ENCODE peak calls at places on chromosomes 4 and X, in four cellular contexts. One of them, this sample, is unnamed.
A peak's percentile ranks its signal among the peaks of the same experiment; 100 is the strongest.

GRCh38 chrX:48864210-48864609 is 28.8 kb upstream of the PCSK1N start:
- DNase-seq in tibial artery: no peak
- DNase-seq in ovary: no peak
- DNase-seq in NT2/D1: no peak
- DNase-seq in this sample: no peak

GRCh38 chrX:8042304-8042703 is 115.1 kb upstream of the PNPLA4 start:
- DNase-seq in tibial artery: no peak
- DNase-seq in ovary: no peak
- DNase-seq in NT2/D1: no peak
- DNase-seq in this sample: no peak

GRCh38 chrX:97850911-97851310 is 967.2 kb downstream of the RPA4 start:
- DNase-seq in tibial artery: no peak
- DNase-seq in ovary: no peak
- DNase-seq in NT2/D1: no peak
- DNase-seq in this sample: no peak

GRCh38 chrX:55451125-55451524 is 802 bp upstream of the MAGEH1 start:
- DNase-seq in tibial artery: no peak
- DNase-seq in ovary: no peak
- DNase-seq in NT2/D1: no peak
- DNase-seq in this sample: no peak

GRCh38 chr4:94728056-94728766 is 29.5 kb upstream of the BMPR1B start:
- DNase-seq in tibial artery: no peak
- DNase-seq in ovary: no peak
- DNase-seq in NT2/D1: no peak
- DNase-seq in this sample: no peak

GRCh38 chrX:7109838-7110793 is 37.4 kb upstream of the STS start:
- DNase-seq in tibial artery: no peak
- DNase-seq in ovary: no peak
- DNase-seq in NT2/D1: no peak
- DNase-seq in this sample: no peak

GRCh38 chr4:150579591-150580234 is 2.2 kb upstream of the MAB21L2 start:
- DNase-seq in tibial artery: peak; percentile 70
- DNase-seq in ovary: no peak
- DNase-seq in NT2/D1: no peak
- DNase-seq in this sample: peak; percentile 42

GRCh38 chrX:20507901-20508620 is 241.4 kb upstream of the RPS6KA3 start:
- DNase-seq in tibial artery: no peak
- DNase-seq in ovary: no peak
- DNase-seq in NT2/D1: no peak
- DNase-seq in this sample: no peak

GRCh38 chr4:184369871-184370270 is 104.5 kb downstream of the IRF2 start:
- DNase-seq in tibial artery: no peak
- DNase-seq in ovary: no peak
- DNase-seq in NT2/D1: no peak
- DNase-seq in this sample: no peak

GRCh38 chrX:153366878-153367538 is 33.1 kb downstream of the ZNF275 start:
- DNase-seq in tibial artery: no peak
- DNase-seq in ovary: no peak
- DNase-seq in NT2/D1: no peak
- DNase-seq in this sample: no peak

GRCh38 chr4:120056249-120056648 is 10.4 kb downstream of the MAD2L1 start:
- DNase-seq in tibial artery: no peak
- DNase-seq in ovary: no peak
- DNase-seq in NT2/D1: no peak
- DNase-seq in this sample: no peak

GRCh38 chrX:10897768-10898167 is 213.4 kb upstream of the HCCS start:
- DNase-seq in tibial artery: no peak
- DNase-seq in ovary: no peak
- DNase-seq in NT2/D1: no peak
- DNase-seq in this sample: no peak

GRCh38 chrX:67353651-67354370 is 190.0 kb upstream of the AR start:
- DNase-seq in tibial artery: no peak
- DNase-seq in ovary: no peak
- DNase-seq in NT2/D1: no peak
- DNase-seq in this sample: no peak

GRCh38 chrX:153688900-153689590 is 1.3 kb downstream of the SLC6A8 start:
- DNase-seq in tibial artery: peak; percentile 89
- DNase-seq in ovary: peak; percentile 36
- DNase-seq in NT2/D1: no peak
- DNase-seq in this sample: no peak

GRCh38 chrX:31832263-31832662 is 760.4 kb upstream of the FTHL17 start:
- DNase-seq in tibial artery: no peak
- DNase-seq in ovary: no peak
- DNase-seq in NT2/D1: no peak
- DNase-seq in this sample: no peak

GRCh38 chr4:23993373-23993772 is 103.5 kb upstream of the PPARGC1A start:
- DNase-seq in tibial artery: no peak
- DNase-seq in ovary: no peak
- DNase-seq in NT2/D1: no peak
- DNase-seq in this sample: no peak

GRCh38 chr4:83328486-83328885 is 6.2 kb downstream of the HPSE start:
- DNase-seq in tibial artery: no peak
- DNase-seq in ovary: no peak
- DNase-seq in NT2/D1: no peak
- DNase-seq in this sample: no peak

GRCh38 chr4:175833574-175834350 is 21.7 kb upstream of the GPM6A start:
- DNase-seq in tibial artery: no peak
- DNase-seq in ovary: no peak
- DNase-seq in NT2/D1: no peak
- DNase-seq in this sample: no peak

GRCh38 chrX:105502336-105502735 is 281.8 kb upstream of the TEX13A start:
- DNase-seq in tibial artery: no peak
- DNase-seq in ovary: no peak
- DNase-seq in NT2/D1: no peak
- DNase-seq in this sample: no peak

GRCh38 chr4:48178931-48179330 is 44.9 kb upstream of the TXK start:
- DNase-seq in tibial artery: no peak
- DNase-seq in ovary: no peak
- DNase-seq in NT2/D1: no peak
- DNase-seq in this sample: no peak

GRCh38 chr4:15040916-15041463 is 38.7 kb downstream of the CPEB2 start:
- DNase-seq in tibial artery: no peak
- DNase-seq in ovary: no peak
- DNase-seq in NT2/D1: no peak
- DNase-seq in this sample: no peak

GRCh38 chr4:89800527-89801103 is 36.3 kb downstream of the SNCA start:
- DNase-seq in tibial artery: no peak
- DNase-seq in ovary: no peak
- DNase-seq in NT2/D1: no peak
- DNase-seq in this sample: no peak

DNA sequence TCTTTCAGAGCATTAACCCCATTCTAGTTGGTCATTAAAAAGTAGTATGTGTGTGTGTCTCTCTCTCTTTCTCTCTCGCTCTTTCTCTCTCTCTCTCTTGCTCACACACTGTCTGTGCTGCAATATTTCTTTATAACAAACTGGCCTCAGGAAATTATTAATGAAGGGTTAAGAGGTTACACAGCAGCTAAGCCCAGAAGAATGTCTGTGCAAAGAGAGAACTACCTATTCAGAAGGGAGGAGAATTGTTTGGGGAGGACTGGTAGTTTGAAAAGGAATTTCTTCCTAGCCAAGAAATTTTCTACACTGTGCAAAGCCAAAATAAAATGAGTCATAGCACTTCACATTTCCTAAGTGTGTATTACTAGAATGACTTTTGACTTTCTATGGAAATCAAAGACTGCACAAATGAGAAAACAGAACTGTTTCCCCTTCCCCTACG is 22.2 kb downstream of the PDGFC start:
- DNase-seq in tibial artery: no peak
- DNase-seq in ovary: no peak
- DNase-seq in NT2/D1: no peak
- DNase-seq in this sample: no peak
- H3K4me1 ChIP-seq in tibial artery: peaks cover 64% of the 10 kb centered on the region
- H3K4me1 ChIP-seq in ovary: peaks cover 10% of the 10 kb centered on the region
- H3K4me1 ChIP-seq in NT2/D1: no peaks in the 10 kb centered on the region
- H3K4me1 ChIP-seq in this sample: peaks cover 6% of the 10 kb centered on the region

GRCh38 chr4:138249132-138249531 is 7.0 kb upstream of the SLC7A11 start:
- DNase-seq in tibial artery: no peak
- DNase-seq in ovary: no peak
- DNase-seq in NT2/D1: no peak
- DNase-seq in this sample: no peak
- H3K4me1 ChIP-seq in tibial artery: no peaks in the 10 kb centered on the region
- H3K4me1 ChIP-seq in ovary: no peaks in the 10 kb centered on the region
- H3K4me1 ChIP-seq in NT2/D1: no peaks in the 10 kb centered on the region
- H3K4me1 ChIP-seq in this sample: no peaks in the 10 kb centered on the region

GRCh38 chrX:41923925-41924693 is 755 bp upstream of the CASK start:
- DNase-seq in tibial artery: peak; percentile 54
- DNase-seq in ovary: no peak
- DNase-seq in NT2/D1: no peak
- DNase-seq in this sample: no peak

GRCh38 chrX:41922125-41922521 is 1.2 kb downstream of the CASK start:
- DNase-seq in tibial artery: no peak
- DNase-seq in ovary: peak; percentile 10
- DNase-seq in NT2/D1: no peak
- DNase-seq in this sample: no peak

GRCh38 chrX:41923257-41923924 is at the start of gene CASK:
- DNase-seq in tibial artery: peak; percentile 96
- DNase-seq in ovary: peak; percentile 90
- DNase-seq in NT2/D1: peak; percentile 86
- DNase-seq in this sample: peak; percentile 95

GRCh38 chrX:41921492-41922124 is 1.7 kb downstream of the CASK start:
- DNase-seq in tibial artery: no peak
- DNase-seq in ovary: no peak
- DNase-seq in NT2/D1: no peak
- DNase-seq in this sample: no peak

DNA sequence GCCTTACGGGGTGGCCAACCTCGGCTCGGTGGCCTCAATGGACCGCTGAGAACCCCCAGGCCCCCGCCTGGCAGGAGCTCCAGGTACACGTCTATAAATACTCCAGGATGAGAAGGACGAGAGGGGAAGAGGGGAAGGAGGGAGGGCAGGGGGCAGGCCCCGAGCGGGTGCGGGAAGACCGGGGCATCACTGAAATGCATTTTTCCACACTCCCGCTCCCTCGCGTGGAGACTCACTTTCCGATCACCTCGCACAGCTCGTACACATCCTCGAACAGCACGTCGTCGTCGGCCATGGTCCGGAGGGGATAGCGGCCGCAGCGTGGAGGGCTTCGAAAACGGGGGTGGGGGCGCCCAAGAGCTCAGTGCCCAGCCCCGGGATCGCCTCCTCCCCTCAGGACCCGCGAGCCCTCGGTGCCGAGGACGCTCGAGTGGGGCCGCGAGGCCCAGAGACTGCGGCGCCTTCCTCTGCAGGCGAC is 621 bp downstream of the CASK start:
- DNase-seq in tibial artery: peak; percentile 57
- DNase-seq in ovary: peak; percentile 16
- DNase-seq in NT2/D1: no peak
- DNase-seq in this sample: peak; percentile 49
- H3K4me1 ChIP-seq in tibial artery: peaks cover 8% of the 10 kb centered on the region
- H3K4me1 ChIP-seq in ovary: no peaks in the 10 kb centered on the region
- H3K4me1 ChIP-seq in NT2/D1: no peaks in the 10 kb centered on the region
- H3K4me1 ChIP-seq in this sample: peaks cover 3% of the 10 kb centered on the region

DNA sequence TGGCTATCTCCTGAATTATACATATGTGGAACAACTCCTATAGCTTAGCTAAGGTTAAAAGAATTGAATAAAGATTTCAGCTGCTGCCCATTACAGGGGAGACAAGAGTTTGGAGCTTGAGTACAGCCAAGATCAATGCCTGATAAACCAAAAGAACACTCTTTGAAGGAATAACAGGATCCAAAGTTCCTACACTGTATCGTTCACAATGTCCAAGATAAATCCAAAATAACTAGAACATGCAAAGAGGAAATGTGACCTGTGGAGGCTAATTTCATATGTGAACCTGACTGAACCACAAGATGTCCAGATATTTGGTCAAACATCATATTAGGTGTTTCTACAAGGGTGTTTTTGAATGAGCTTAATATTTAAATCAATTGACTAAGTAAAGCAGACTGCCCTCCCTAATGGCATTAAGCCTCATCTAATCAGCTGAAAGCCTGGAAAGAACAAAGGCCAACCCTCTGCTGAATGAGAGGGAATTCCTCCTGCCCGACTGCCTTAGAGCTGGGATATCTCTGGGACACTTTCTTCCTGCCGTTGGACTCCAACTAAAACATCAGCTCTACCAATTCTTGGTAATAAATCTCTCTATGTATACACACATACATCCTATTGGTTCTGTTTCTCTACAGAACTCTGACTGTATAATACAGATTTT is 19.2 kb downstream of the RFC1 start:
- DNase-seq in tibial artery: no peak
- DNase-seq in ovary: no peak
- DNase-seq in NT2/D1: no peak
- DNase-seq in this sample: no peak
- H3K4me1 ChIP-seq in tibial artery: peaks cover 3% of the 10 kb centered on the region
- H3K4me1 ChIP-seq in ovary: peaks cover 2% of the 10 kb centered on the region
- H3K4me1 ChIP-seq in NT2/D1: no peaks in the 10 kb centered on the region
- H3K4me1 ChIP-seq in this sample: no peaks in the 10 kb centered on the region